ENCODE peak calls at places on chromosomes 13 and 19, in nine cellular contexts. M is tibial nerve; B is neural progenitor cell; O is lung; I is endodermal cell; N is lower lobe of right lung; L is stomach; C is effector memory CD4-positive, alpha-beta T cell; E is SK-N-SH. A is an unnamed sample. For H3K4me1, the result is how much of the 10 kb centered on the place peaks cover.

GRCh38 chr19:2056810-2057192 is 5.8 kb upstream of the MKNK2 start:
- DNase-seq in M (no peak), N (no peak), C (no peak), O (no peak), E (no peak), I (no peak), L (no peak), B (no peak), A (no peak)

GRCh38 chr19:28727133-28727834 is 485.7 kb downstream of the UQCRFS1 start:
- DNase-seq in B (peak), L (no peak), O (no peak), I (peak), M (no peak), E (peak), N (no peak), C (no peak), A (peak)

GRCh38 chr13:27131202-27131623 is 40.4 kb downstream of the USP12 start:
- DNase-seq in N (no peak), O (peak), I (no peak), L (no peak), E (no peak), M (no peak), C (peak), B (no peak), A (peak)

GRCh38 chr19:4477034-4477801 is 5.1 kb downstream of the HDGFL2 start:
- DNase-seq in N (no peak), L (no peak), B (no peak), O (no peak), I (no peak), M (no peak), E (no peak), C (no peak), A (no peak)

GRCh38 chr19:14300281-14300680 is 81.0 kb upstream of the ADGRE5 start:
- DNase-seq in O (no peak), M (no peak), C (no peak), L (no peak), N (no peak), I (peak), B (no peak), E (no peak), A (peak)

GRCh38 chr19:7492142-7493055 is 3.6 kb upstream of the PEX11G start:
- DNase-seq in L (no peak), E (no peak), O (peak), N (no peak), I (no peak), M (no peak), C (no peak), B (no peak), A (no peak)

GRCh38 chr13:112658807-112659206 is 31.0 kb upstream of the ATP11A start:
- DNase-seq in B (no peak), M (no peak), N (no peak), I (peak), O (no peak), C (no peak), L (no peak), E (no peak), A (peak)

GRCh38 chr19:39335168-39335567 is 675 bp downstream of the GMFG start:
- DNase-seq in M (no peak), E (peak), C (no peak), L (no peak), O (no peak), I (no peak), N (no peak), B (no peak), A (no peak)

GRCh38 chr19:6801397-6802086 is 29.0 kb downstream of the VAV1 start:
- DNase-seq in C (peak), L (peak), M (peak), B (no peak), I (peak), N (peak), O (peak), E (peak), A (no peak)

GRCh38 chr19:17311455-17312248 is 2.3 kb downstream of the DDA1 start:
- DNase-seq in E (no peak), O (no peak), N (no peak), B (no peak), I (peak), L (no peak), M (no peak), C (no peak), A (no peak)

GRCh38 chr19:3366761-3367571 is 583 bp downstream of the NFIC start:
- DNase-seq in O (no peak), B (peak), L (no peak), N (peak), C (no peak), I (peak), M (no peak), E (peak), A (no peak)

GRCh38 chr13:30170569-30170968 is 136.8 kb downstream of the KATNAL1 start:
- DNase-seq in O (no peak), L (no peak), B (no peak), M (no peak), N (no peak), I (no peak), C (no peak), E (no peak), A (no peak)

GRCh38 chr13:93235258-93236015 is 8.8 kb downstream of the GPC6 start:
- DNase-seq in M (no peak), E (no peak), L (no peak), N (no peak), O (no peak), I (no peak), B (no peak), C (no peak), A (peak)

GRCh38 chr13:110485604-110486003 is 75.9 kb downstream of the RAB20 start:
- DNase-seq in C (no peak), I (peak), M (no peak), N (no peak), O (no peak), E (no peak), B (peak), L (no peak), A (no peak)

GRCh38 chr13:29384466-29384865 is 211.0 kb downstream of the SLC7A1 start:
- DNase-seq in C (no peak), O (no peak), B (no peak), E (peak), I (no peak), L (no peak), M (no peak), N (no peak), A (no peak)

GRCh38 chr13:110634558-110634957 is 19.2 kb downstream of the NAXD start:
- DNase-seq in O (no peak), I (peak), B (no peak), C (no peak), N (peak), L (no peak), E (no peak), M (no peak), A (no peak)

GRCh38 chr19:34173145-34173956 is 1.0 kb downstream of the LSM14A start:
- DNase-seq in M (peak), C (no peak), B (peak), O (peak), I (peak), L (peak), N (peak), E (peak), A (peak)

GRCh38 chr13:91576590-91576989 is 178.2 kb downstream of the GPC5 start:
- DNase-seq in N (no peak), C (no peak), E (no peak), B (peak), M (no peak), I (peak), L (no peak), O (no peak), A (no peak)

GRCh38 chr19:49555600-49556411 is 24.6 kb downstream of the NOSIP start:
- DNase-seq in I (peak), N (peak), C (peak), M (peak), L (peak), O (peak), E (peak), B (peak), A (no peak)

GRCh38 chr13:113042456-113042855 is 63.1 kb upstream of the F7 start:
- DNase-seq in E (no peak), M (no peak), C (no peak), L (no peak), O (no peak), I (no peak), B (no peak), N (no peak), A (no peak)

GRCh38 chr19:33443638-33444195 is 70.2 kb downstream of the CEBPG start:
- DNase-seq in M (no peak), B (no peak), C (no peak), L (no peak), N (no peak), E (no peak), I (no peak), O (no peak), A (no peak)

GRCh38 chr13:49296659-49297058 is 48.9 kb downstream of the CDADC1 start:
- DNase-seq in O (no peak), L (no peak), E (no peak), N (no peak), C (no peak), B (no peak), M (no peak), I (no peak), A (no peak)

GRCh38 chr13:106033634-106034033 is 501.8 kb downstream of the EFNB2 start:
- DNase-seq in C (no peak), L (no peak), I (no peak), N (no peak), M (no peak), O (no peak), B (no peak), E (no peak), A (no peak)

GRCh38 chr13:44410328-44410859 is 36.8 kb downstream of the SERP2 start:
- DNase-seq in C (no peak), L (peak), B (no peak), N (no peak), I (no peak), O (no peak), M (no peak), E (no peak), A (no peak)

GRCh38 chr13:36353001-36353400 is 6.8 kb upstream of the SPART start:
- DNase-seq in M (no peak), N (no peak), L (no peak), E (no peak), O (no peak), B (no peak), C (no peak), I (no peak), A (no peak)

GRCh38 chr13:31476266-31476665 is 263.1 kb upstream of the RXFP2 start:
- DNase-seq in L (no peak), B (no peak), I (no peak), M (no peak), N (no peak), E (peak), C (no peak), O (no peak), A (no peak)

GRCh38 chr19:6509118-6509971 is 7.2 kb upstream of the TUBB4A start:
- DNase-seq in M (no peak), O (no peak), E (no peak), I (no peak), B (no peak), L (peak), N (peak), C (no peak), A (no peak)

GRCh38 chr19:5302396-5302795 is 38.2 kb downstream of the PTPRS start:
- DNase-seq in N (no peak), I (no peak), L (no peak), B (no peak), C (no peak), E (no peak), O (no peak), M (no peak), A (no peak)

GRCh38 chr13:80173224-80173623 is 167.7 kb downstream of the SPRY2 start:
- DNase-seq in N (no peak), O (no peak), L (no peak), E (no peak), I (no peak), C (no peak), B (no peak), M (peak), A (no peak)

GRCh38 chr13:48595330-48596127 is 58.2 kb upstream of the CYSLTR2 start:
- DNase-seq in O (peak), M (peak), C (peak), B (peak), I (peak), L (peak), E (peak), N (no peak), A (no peak)

GRCh38 chr19:1290699-1291651 is 5.3 kb downstream of the EFNA2 start:
- DNase-seq in L (no peak), B (no peak), M (no peak), E (no peak), I (no peak), O (no peak), N (no peak), C (no peak), A (no peak)

GRCh38 chr13:106480511-106480910 is 55.0 kb downstream of the EFNB2 start:
- DNase-seq in I (no peak), M (no peak), N (no peak), C (no peak), B (no peak), O (no peak), E (no peak), L (no peak), A (no peak)

GRCh38 chr19:43439183-43440063 is 24.7 kb downstream of the TEX101 start:
- DNase-seq in M (no peak), B (no peak), E (no peak), I (no peak), L (no peak), C (peak), N (no peak), O (no peak), A (peak)

GRCh38 chr13:108508263-108508662 is 121.1 kb upstream of the MYO16 start:
- DNase-seq in M (no peak), N (no peak), O (no peak), L (no peak), I (peak), B (peak), E (peak), C (no peak), A (no peak)

GRCh38 chr19:2255982-2256685 is at the start of gene JSRP1:
- DNase-seq in M (no peak), I (no peak), E (peak), N (no peak), L (no peak), C (no peak), O (no peak), B (no peak), A (no peak)

GRCh38 chr19:49801966-49802661 is 11.0 kb downstream of the FUZ start:
- DNase-seq in L (peak), C (no peak), O (peak), B (peak), N (no peak), I (peak), E (peak), M (peak), A (peak)

GRCh38 chr19:49432141-49433073 is 7.2 kb downstream of the GFY start:
- DNase-seq in E (no peak), I (peak), L (no peak), B (peak), O (no peak), M (no peak), N (no peak), C (no peak), A (no peak)

GRCh38 chr19:5618591-5618990 is 4.0 kb downstream of the SAFB2 start:
- DNase-seq in N (no peak), E (no peak), C (no peak), O (no peak), B (no peak), I (no peak), L (no peak), M (no peak), A (no peak)

GRCh38 chr13:103884139-103884723 is 818.0 kb upstream of the SLC10A2 start:
- DNase-seq in I (no peak), C (no peak), E (no peak), O (no peak), B (no peak), M (no peak), L (no peak), N (no peak), A (no peak)

GRCh38 chr13:99721606-99722384 is 220.5 kb downstream of the TM9SF2 start:
- DNase-seq in B (peak), O (no peak), E (no peak), N (no peak), I (no peak), M (no peak), L (no peak), C (no peak), A (no peak)
- H3K4me1 ChIP-seq in B (half or more), O (under half), E (under half), N (under half), I (under half), M (under half), L (under half), C (under half), A (under half)

DNA sequence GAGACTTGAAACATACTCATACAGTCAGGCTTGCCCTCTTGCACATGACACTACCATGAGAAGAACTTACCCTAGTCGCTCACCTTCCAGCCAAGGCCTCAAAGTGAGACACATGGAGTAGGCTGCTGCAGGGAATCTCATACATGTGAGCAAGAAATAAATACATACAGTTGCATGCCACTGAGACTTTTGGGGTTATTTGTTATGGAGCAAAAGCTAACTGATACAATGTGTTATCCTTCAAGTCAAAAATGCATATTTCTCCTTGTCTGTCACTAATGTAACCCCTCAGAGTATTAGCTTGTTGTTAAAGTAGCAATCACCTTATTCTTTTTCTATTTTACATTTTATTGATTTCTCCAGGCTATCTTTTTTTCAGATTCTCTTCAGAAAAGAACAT is 58.1 kb downstream of the FOXO1 start:
- DNase-seq in M (no peak), N (no peak), L (no peak), O (no peak), E (no peak), C (no peak), I (no peak), B (no peak), A (no peak)
- H3K4me1 ChIP-seq in M (under half), N (under half), L (under half), O (under half), E (under half), C (under half), I (under half), B (under half), A (under half)

GRCh38 chr19:47095707-47096704 is 17.6 kb downstream of the ZC3H4 start:
- DNase-seq in L (peak), E (no peak), O (peak), M (no peak), N (peak), I (peak), C (no peak), B (no peak), A (no peak)
- H3K4me1 ChIP-seq in L (half or more), E (under half), O (under half), M (half or more), N (half or more), I (under half), C (under half), B (under half), A (under half)

GRCh38 chr19:53192771-53193533 is at the start of gene ZNF665:
- DNase-seq in B (peak), L (peak), M (peak), I (peak), N (peak), C (peak), O (peak), E (peak), A (peak)

GRCh38 chr19:53195265-53195879 is 2.2 kb upstream of the ZNF665 start:
- DNase-seq in E (peak), O (peak), B (peak), I (peak), L (peak), C (peak), M (peak), N (peak), A (peak)

GRCh38 chr19:53193534-53194222 is 520 bp upstream of the ZNF665 start:
- DNase-seq in O (no peak), N (no peak), I (no peak), C (no peak), L (no peak), E (peak), B (no peak), M (no peak), A (no peak)

DNA sequence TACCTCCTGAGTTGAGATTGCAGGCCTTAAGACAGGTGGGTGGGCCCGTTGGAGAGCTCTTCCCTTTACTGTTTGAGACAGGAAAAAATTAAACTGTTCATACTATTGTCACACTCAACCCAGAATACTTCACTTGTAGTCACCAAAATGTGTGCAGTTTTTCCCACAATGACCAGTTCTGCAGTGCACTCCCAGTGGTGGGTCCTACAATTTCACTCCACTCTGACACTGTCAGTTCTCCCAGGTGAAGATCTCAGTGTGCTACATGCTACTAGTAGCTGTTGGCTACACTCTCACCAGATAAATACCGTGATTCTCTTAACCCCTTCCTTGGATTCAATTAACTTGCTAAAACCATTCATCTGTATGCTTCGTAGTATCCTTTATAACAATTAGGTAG is 2.9 kb downstream of the ZNF665 start:
- DNase-seq in N (no peak), M (no peak), I (no peak), E (no peak), O (no peak), B (no peak), C (no peak), L (no peak), A (no peak)
- H3K4me1 ChIP-seq in N (under half), M (under half), I (under half), E (under half), O (under half), B (under half), C (under half), L (under half), A (under half)

GRCh38 chr19:12834976-12835757 is 788 bp upstream of the RTBDN start:
- DNase-seq in M (no peak), B (peak), L (peak), C (no peak), N (peak), I (peak), O (no peak), E (peak), A (no peak)
- H3K4me1 ChIP-seq in M (under half), B (under half), L (under half), C (under half), N (under half), I (under half), O (under half), E (under half), A (under half)

DNA sequence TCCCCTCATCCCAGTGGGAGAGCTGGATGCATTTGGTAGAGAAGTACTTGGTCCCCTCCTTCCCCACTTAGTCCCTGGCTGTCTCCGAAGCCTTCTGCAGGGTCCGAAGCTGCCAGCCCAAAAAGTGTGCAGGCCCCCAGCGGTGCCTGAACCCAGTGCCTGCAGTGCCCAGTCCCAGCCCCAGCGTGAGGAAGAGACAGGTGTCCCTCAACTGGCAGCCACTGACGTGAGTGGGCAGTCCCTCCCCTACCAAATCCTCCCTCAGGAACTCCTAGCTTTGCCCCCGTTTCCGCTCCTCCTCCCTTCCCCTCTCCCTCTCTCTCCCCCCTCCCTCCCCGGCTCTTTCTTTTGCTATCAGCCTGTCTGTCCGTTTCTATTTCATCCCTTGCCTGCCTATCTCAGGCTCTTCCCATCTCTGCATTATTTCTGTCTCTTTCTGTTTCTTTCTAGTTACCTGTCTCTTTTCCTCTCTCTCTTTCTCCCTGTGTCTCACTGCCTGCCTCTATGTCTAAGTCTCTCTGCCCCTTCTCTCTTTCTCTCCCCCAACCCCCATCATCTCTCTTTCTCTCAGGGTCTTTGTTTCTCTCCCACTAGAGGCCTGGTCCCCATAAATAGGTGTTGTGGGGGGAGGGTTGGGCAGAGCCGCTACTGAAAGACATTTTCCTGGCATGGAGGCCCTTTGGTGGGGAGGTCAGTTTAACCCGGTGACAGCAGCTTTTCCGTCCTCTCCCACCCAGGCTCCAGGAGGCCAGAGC is 1.7 kb upstream of the LTBP4 start:
- DNase-seq in N (no peak), C (no peak), E (no peak), B (peak), O (no peak), I (peak), M (no peak), L (no peak), A (peak)
- H3K4me1 ChIP-seq in N (half or more), C (half or more), E (under half), B (under half), O (under half), I (under half), M (half or more), L (half or more), A (under half)

GRCh38 chr19:35256566-35256965 is 7.8 kb downstream of the LSR start:
- DNase-seq in C (no peak), N (no peak), E (no peak), L (no peak), B (no peak), I (no peak), O (no peak), M (no peak), A (no peak)
- H3K4me1 ChIP-seq in C (under half), N (under half), E (under half), L (under half), B (under half), I (under half), O (under half), M (under half), A (under half)

A was measured in foreskin keratinocyte.